ENCODE peak calls at places on chromosomes 5 and 9, in ten cellular contexts. S, W, D, Z, V, N, H, G, F and R are unnamed samples.
A peak's percentile ranks its signal among the peaks of the same experiment; 100 is the strongest.

GRCh38 chr5:141785667-141786066 is 92.5 kb downstream of the PCDH1 start:
- DNase-seq in Z (no peak), S (no peak), D (no peak), N (no peak), F (no peak), G (no peak), V (no peak), H (no peak), W (no peak), R (no peak)

GRCh38 chr5:151448038-151448985 is 909 bp downstream of the SLC36A1 start:
- DNase-seq in Z (peak; percentile 44), N (no peak), G (peak; percentile 47), W (peak; percentile 15), F (peak; percentile 62), S (no peak), V (no peak), H (no peak), D (peak; percentile 35), R (peak; percentile 73)

GRCh38 chr5:93163010-93163663 is 417.9 kb downstream of the NR2F1-AS1 start:
- DNase-seq in G (no peak), N (no peak), S (no peak), V (no peak), D (no peak), H (no peak), Z (no peak), F (no peak), W (no peak), R (peak; percentile 49)

GRCh38 chr9:136252281-136252680 is 6.7 kb upstream of the QSOX2 start:
- DNase-seq in W (no peak), F (no peak), Z (no peak), D (no peak), G (no peak), V (no peak), S (no peak), N (no peak), H (no peak), R (no peak)

GRCh38 chr9:78026947-78027346 is 4.7 kb downstream of the GNAQ start:
- DNase-seq in F (no peak), H (no peak), Z (no peak), N (no peak), W (no peak), D (no peak), G (no peak), S (no peak), V (no peak), R (no peak)

GRCh38 chr5:175162036-175162435 is 281.9 kb downstream of the DRD1 start:
- DNase-seq in F (no peak), W (peak; percentile 67), N (no peak), D (no peak), G (no peak), V (no peak), S (no peak), H (no peak), Z (no peak), R (no peak)

GRCh38 chr9:6715755-6716643 is 41.8 kb upstream of the KDM4C start:
- DNase-seq in Z (peak; percentile 89), V (peak; percentile 89), S (peak; percentile 69), D (peak; percentile 86), W (no peak), F (peak; percentile 58), H (peak; percentile 67), G (no peak), N (peak; percentile 41), R (peak; percentile 38)

GRCh38 chr9:98897745-98898144 is 46.0 kb upstream of the COL15A1 start:
- DNase-seq in Z (no peak), W (no peak), N (no peak), H (no peak), V (no peak), D (no peak), G (no peak), F (no peak), S (no peak), R (no peak)

GRCh38 chr9:98074119-98074990 is 17.8 kb downstream of the NANS start:
- DNase-seq in H (peak; percentile 54), N (peak; percentile 36), G (peak; percentile 64), V (peak; percentile 70), F (peak; percentile 75), S (peak; percentile 58), D (peak; percentile 57), W (peak; percentile 30), Z (peak; percentile 58), R (peak; percentile 71)

GRCh38 chr9:79664375-79664825 is 92.6 kb downstream of the TLE4 start:
- DNase-seq in G (no peak), F (no peak), S (no peak), N (no peak), W (no peak), Z (no peak), V (no peak), H (no peak), D (no peak), R (no peak)

GRCh38 chr9:81321551-81321950 is 367.8 kb downstream of the TLE1 start:
- DNase-seq in N (no peak), Z (no peak), W (no peak), D (no peak), V (no peak), H (no peak), G (no peak), S (no peak), F (no peak), R (no peak)

GRCh38 chr9:93595461-93595860 is 19.1 kb downstream of the PHF2 start:
- DNase-seq in W (no peak), S (peak; percentile 16), G (no peak), V (no peak), H (no peak), D (no peak), F (no peak), N (no peak), Z (no peak), R (no peak)